ENCODE peak calls at places on chromosomes 5 and 9, in five cellular contexts. One of them, this sample, is unnamed.

GRCh38 chr5:42799668-42800114 is 12.0 kb downstream of the SELENOP start:
- DNase-seq in coronary artery: no peak
- DNase-seq in NT2/D1: no peak
- DNase-seq in tibial artery: no peak
- DNase-seq in OCI-LY7: no peak
- DNase-seq in this sample: no peak

GRCh38 chr9:15206949-15207696 is 99.9 kb downstream of the TTC39B start:
- DNase-seq in coronary artery: no peak
- DNase-seq in NT2/D1: no peak
- DNase-seq in tibial artery: no peak
- DNase-seq in OCI-LY7: no peak
- DNase-seq in this sample: no peak

GRCh38 chr9:95094002-95094401 is 223.5 kb downstream of the FANCC start:
- DNase-seq in coronary artery: no peak
- DNase-seq in NT2/D1: no peak
- DNase-seq in tibial artery: no peak
- DNase-seq in OCI-LY7: no peak
- DNase-seq in this sample: no peak

GRCh38 chr9:129483467-129484324 is 137.2 kb downstream of the C9orf50 start:
- DNase-seq in coronary artery: peak; percentile 97
- DNase-seq in NT2/D1: no peak
- DNase-seq in tibial artery: peak; percentile 97
- DNase-seq in OCI-LY7: no peak
- DNase-seq in this sample: peak; percentile 92

GRCh38 chr9:130327070-130327780 is 61.7 kb downstream of the HMCN2 start:
- DNase-seq in coronary artery: no peak
- DNase-seq in NT2/D1: no peak
- DNase-seq in tibial artery: no peak
- DNase-seq in OCI-LY7: no peak
- DNase-seq in this sample: no peak

GRCh38 chr9:129407905-129408452 is 212.9 kb downstream of the C9orf50 start:
- DNase-seq in coronary artery: no peak
- DNase-seq in NT2/D1: no peak
- DNase-seq in tibial artery: no peak
- DNase-seq in OCI-LY7: no peak
- DNase-seq in this sample: no peak

GRCh38 chr9:135617538-135617900 is 21.8 kb downstream of the GLT6D1 start:
- DNase-seq in coronary artery: no peak
- DNase-seq in NT2/D1: no peak
- DNase-seq in tibial artery: peak; percentile 51
- DNase-seq in OCI-LY7: no peak
- DNase-seq in this sample: no peak

GRCh38 chr5:39349484-39349883 is 14.8 kb downstream of the C9 start:
- DNase-seq in coronary artery: no peak
- DNase-seq in NT2/D1: no peak
- DNase-seq in tibial artery: no peak
- DNase-seq in OCI-LY7: no peak
- DNase-seq in this sample: no peak

GRCh38 chr9:117407436-117408022 is 7.3 kb downstream of the ASTN2 start:
- DNase-seq in coronary artery: no peak
- DNase-seq in NT2/D1: no peak
- DNase-seq in tibial artery: no peak
- DNase-seq in OCI-LY7: no peak
- DNase-seq in this sample: no peak

GRCh38 chr9:128792134-128792533 is 5.1 kb downstream of the TBC1D13 start:
- DNase-seq in coronary artery: no peak
- DNase-seq in NT2/D1: no peak
- DNase-seq in tibial artery: no peak
- DNase-seq in OCI-LY7: no peak
- DNase-seq in this sample: no peak

DNA sequence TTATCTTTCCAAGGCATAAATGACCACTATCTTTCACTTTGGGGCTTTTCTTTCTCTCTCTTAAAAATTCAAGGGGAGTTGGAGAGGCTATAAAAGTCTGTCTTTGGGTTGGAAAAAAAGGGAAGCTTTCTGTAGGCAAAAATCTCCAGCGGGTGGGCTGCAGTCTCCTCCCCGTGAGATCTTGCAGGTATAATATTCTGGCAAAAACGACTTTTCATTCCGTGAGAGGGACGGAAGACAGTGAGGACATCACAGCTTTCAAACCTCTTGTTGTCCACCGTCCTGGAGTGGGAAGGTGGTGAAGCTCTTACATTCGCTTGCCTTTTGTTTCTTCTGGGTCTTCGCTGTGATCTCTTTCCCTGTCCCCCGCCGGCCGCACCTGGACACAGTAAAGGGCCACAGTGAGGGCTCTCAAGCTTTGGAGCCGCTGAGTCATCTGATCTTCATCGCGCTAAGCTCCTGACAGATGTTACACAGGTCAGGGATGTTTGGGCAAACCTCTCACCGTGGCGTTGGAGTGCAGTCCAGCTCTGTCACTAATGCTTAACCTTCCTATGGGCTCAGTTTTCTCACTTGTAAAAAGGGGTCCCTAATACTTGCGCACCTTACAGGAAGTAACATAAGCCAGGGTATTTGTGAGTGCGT is 61.9 kb upstream of the MEGF10 start:
- DNase-seq in coronary artery: no peak
- DNase-seq in NT2/D1: no peak
- DNase-seq in tibial artery: no peak
- DNase-seq in OCI-LY7: no peak
- DNase-seq in this sample: no peak
- H3K4me3 ChIP-seq in coronary artery: peak overlapping the region; percentile 73
- H3K4me3 ChIP-seq in NT2/D1: peak overlapping the region; percentile 64
- H3K4me3 ChIP-seq in tibial artery: peak overlapping the region; percentile 52
- H3K4me3 ChIP-seq in OCI-LY7: no peak overlapping the region
- H3K4me3 ChIP-seq in this sample: no peak overlapping the region

GRCh38 chr9:131545003-131545785 is at the start of gene PRRT1B:
- DNase-seq in coronary artery: no peak
- DNase-seq in NT2/D1: no peak
- DNase-seq in tibial artery: no peak
- DNase-seq in OCI-LY7: no peak
- DNase-seq in this sample: peak; percentile 96
- H3K4me3 ChIP-seq in coronary artery: peak within 1 kb of the TSS; percentile 62
- H3K4me3 ChIP-seq in NT2/D1: peak within 1 kb of the TSS; percentile 11
- H3K4me3 ChIP-seq in tibial artery: no peak within 1 kb of the TSS
- H3K4me3 ChIP-seq in OCI-LY7: no peak within 1 kb of the TSS
- H3K4me3 ChIP-seq in this sample: peak within 1 kb of the TSS; percentile 32

DNA sequence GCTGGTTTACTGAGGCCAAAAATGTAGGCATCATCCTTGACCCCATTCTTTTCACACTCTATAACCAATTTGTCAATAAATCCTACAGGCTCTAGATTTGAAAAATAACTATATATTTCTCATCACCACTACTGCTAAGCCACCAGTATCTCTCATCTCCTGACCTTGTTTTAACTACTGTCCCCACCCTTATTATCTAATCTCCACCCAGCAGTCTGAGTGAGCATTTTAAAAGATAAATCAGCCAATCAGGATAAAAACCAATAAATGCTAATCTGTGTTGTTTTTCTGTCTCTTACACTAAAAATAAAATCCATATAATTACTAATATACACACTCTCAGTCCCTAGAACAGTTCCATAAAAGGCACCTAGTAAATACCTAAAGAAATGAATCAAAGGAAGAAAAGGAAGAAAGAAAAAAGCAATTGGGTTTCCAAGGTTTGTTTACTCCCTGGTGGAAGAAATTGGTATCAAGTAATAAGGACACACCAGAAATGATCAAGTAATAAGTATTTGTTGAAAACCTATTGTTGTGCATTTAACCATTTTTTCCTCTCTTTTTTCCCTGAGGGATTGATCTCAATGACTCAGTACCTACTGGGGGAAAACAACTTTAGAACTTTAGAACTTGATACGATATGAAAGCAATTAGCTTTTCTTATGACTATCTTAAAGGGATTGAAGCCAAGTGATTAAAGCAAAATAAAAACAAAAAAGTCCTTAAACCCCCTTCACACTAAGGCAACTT is 19.3 kb downstream of the MRPS27 start:
- DNase-seq in coronary artery: no peak
- DNase-seq in NT2/D1: no peak
- DNase-seq in tibial artery: no peak
- DNase-seq in OCI-LY7: no peak
- DNase-seq in this sample: no peak
- H3K4me3 ChIP-seq in coronary artery: no peak overlapping the region
- H3K4me3 ChIP-seq in NT2/D1: no peak overlapping the region
- H3K4me3 ChIP-seq in tibial artery: no peak overlapping the region
- H3K4me3 ChIP-seq in OCI-LY7: peak overlapping the region; percentile 47
- H3K4me3 ChIP-seq in this sample: no peak overlapping the region

GRCh38 chr9:28135571-28135970 is 562.3 kb upstream of the C9orf72 start:
- DNase-seq in coronary artery: no peak
- DNase-seq in NT2/D1: no peak
- DNase-seq in tibial artery: no peak
- DNase-seq in OCI-LY7: no peak
- DNase-seq in this sample: no peak
- H3K4me3 ChIP-seq in coronary artery: no peak overlapping the region
- H3K4me3 ChIP-seq in NT2/D1: no peak overlapping the region
- H3K4me3 ChIP-seq in tibial artery: no peak overlapping the region
- H3K4me3 ChIP-seq in OCI-LY7: no peak overlapping the region
- H3K4me3 ChIP-seq in this sample: no peak overlapping the region